ENCODE peak calls at places on chromosomes 6 and 20, in ten cellular contexts. One of them, this sample, is unnamed.

GRCh38 chr6:14601490-14601889 is 483.9 kb downstream of the CD83 start:
- DNase-seq in sigmoid colon: no peak
- DNase-seq in Panc1: no peak
- DNase-seq in GM23338: no peak
- DNase-seq in HepG2: peak
- DNase-seq in GM12878: no peak
- DNase-seq in HCT116: no peak
- DNase-seq in K562: no peak
- DNase-seq in esophagus muscularis mucosa: no peak
- DNase-seq in transverse colon: no peak
- DNase-seq in this sample: no peak

GRCh38 chr20:7361321-7361720 is 578.9 kb downstream of the HAO1 start:
- DNase-seq in HCT116: no peak
- DNase-seq in Panc1: no peak
- DNase-seq in sigmoid colon: no peak
- DNase-seq in K562: no peak
- DNase-seq in HepG2: no peak
- DNase-seq in GM12878: no peak
- DNase-seq in transverse colon: no peak
- DNase-seq in esophagus muscularis mucosa: no peak
- DNase-seq in GM23338: no peak
- DNase-seq in this sample: no peak

GRCh38 chr6:23111984-23112383 is 542.6 kb downstream of the HDGFL1 start:
- DNase-seq in transverse colon: no peak
- DNase-seq in HCT116: no peak
- DNase-seq in GM12878: no peak
- DNase-seq in GM23338: no peak
- DNase-seq in HepG2: no peak
- DNase-seq in sigmoid colon: no peak
- DNase-seq in esophagus muscularis mucosa: no peak
- DNase-seq in K562: no peak
- DNase-seq in Panc1: no peak
- DNase-seq in this sample: no peak

GRCh38 chr20:19784511-19785172 is 26.6 kb downstream of the RIN2 start:
- DNase-seq in HepG2: peak
- DNase-seq in GM12878: peak
- DNase-seq in GM23338: peak
- DNase-seq in Panc1: peak
- DNase-seq in esophagus muscularis mucosa: no peak
- DNase-seq in K562: peak
- DNase-seq in HCT116: peak
- DNase-seq in sigmoid colon: peak
- DNase-seq in transverse colon: peak
- DNase-seq in this sample: peak

GRCh38 chr6:41370488-41371111 is 35.2 kb downstream of the NCR2 start:
- DNase-seq in K562: no peak
- DNase-seq in Panc1: no peak
- DNase-seq in esophagus muscularis mucosa: peak
- DNase-seq in GM23338: peak
- DNase-seq in sigmoid colon: no peak
- DNase-seq in HepG2: no peak
- DNase-seq in transverse colon: no peak
- DNase-seq in GM12878: no peak
- DNase-seq in HCT116: no peak
- DNase-seq in this sample: no peak

GRCh38 chr20:19757487-19757972 is 528 bp upstream of the RIN2 start:
- DNase-seq in K562: no peak
- DNase-seq in transverse colon: peak
- DNase-seq in GM12878: no peak
- DNase-seq in esophagus muscularis mucosa: peak
- DNase-seq in sigmoid colon: peak
- DNase-seq in GM23338: peak
- DNase-seq in HCT116: no peak
- DNase-seq in HepG2: peak
- DNase-seq in Panc1: no peak
- DNase-seq in this sample: peak

GRCh38 chr6:38554700-38555413 is 84.9 kb downstream of the BTBD9 start:
- DNase-seq in transverse colon: no peak
- DNase-seq in Panc1: no peak
- DNase-seq in HepG2: no peak
- DNase-seq in K562: no peak
- DNase-seq in GM23338: peak
- DNase-seq in HCT116: no peak
- DNase-seq in esophagus muscularis mucosa: no peak
- DNase-seq in sigmoid colon: no peak
- DNase-seq in GM12878: no peak
- DNase-seq in this sample: no peak

GRCh38 chr20:47747663-47748031 is 37.6 kb downstream of the SULF2 start:
- DNase-seq in sigmoid colon: no peak
- DNase-seq in Panc1: no peak
- DNase-seq in GM12878: no peak
- DNase-seq in GM23338: no peak
- DNase-seq in HepG2: no peak
- DNase-seq in HCT116: no peak
- DNase-seq in K562: no peak
- DNase-seq in transverse colon: no peak
- DNase-seq in esophagus muscularis mucosa: no peak
- DNase-seq in this sample: no peak

GRCh38 chr6:104814743-104815142 is 45.0 kb downstream of the HACE1 start:
- DNase-seq in GM12878: no peak
- DNase-seq in GM23338: no peak
- DNase-seq in esophagus muscularis mucosa: no peak
- DNase-seq in Panc1: no peak
- DNase-seq in K562: no peak
- DNase-seq in HCT116: no peak
- DNase-seq in sigmoid colon: no peak
- DNase-seq in transverse colon: no peak
- DNase-seq in HepG2: no peak
- DNase-seq in this sample: no peak

GRCh38 chr6:104813552-104813951 is 46.2 kb downstream of the HACE1 start:
- DNase-seq in HCT116: no peak
- DNase-seq in K562: no peak
- DNase-seq in Panc1: no peak
- DNase-seq in transverse colon: no peak
- DNase-seq in esophagus muscularis mucosa: no peak
- DNase-seq in sigmoid colon: no peak
- DNase-seq in HepG2: no peak
- DNase-seq in GM12878: no peak
- DNase-seq in GM23338: no peak
- DNase-seq in this sample: no peak

GRCh38 chr6:104809116-104809515 is 50.6 kb downstream of the HACE1 start:
- DNase-seq in esophagus muscularis mucosa: no peak
- DNase-seq in K562: no peak
- DNase-seq in Panc1: no peak
- DNase-seq in HepG2: no peak
- DNase-seq in sigmoid colon: no peak
- DNase-seq in GM23338: no peak
- DNase-seq in HCT116: no peak
- DNase-seq in GM12878: no peak
- DNase-seq in transverse colon: no peak
- DNase-seq in this sample: no peak
- H3K27ac ChIP-seq in esophagus muscularis mucosa: no peak
- H3K27ac ChIP-seq in K562: no peak
- H3K27ac ChIP-seq in Panc1: no peak
- H3K27ac ChIP-seq in HepG2: no peak
- H3K27ac ChIP-seq in sigmoid colon: no peak
- H3K27ac ChIP-seq in GM23338: no peak
- H3K27ac ChIP-seq in HCT116: no peak
- H3K27ac ChIP-seq in GM12878: no peak
- H3K27ac ChIP-seq in transverse colon: no peak
- H3K27ac ChIP-seq in this sample: no peak

GRCh38 chr6:139375239-139376053 is 998 bp upstream of the CITED2 start:
- DNase-seq in HepG2: peak
- DNase-seq in HCT116: peak
- DNase-seq in K562: peak
- DNase-seq in Panc1: peak
- DNase-seq in GM12878: peak
- DNase-seq in transverse colon: peak
- DNase-seq in sigmoid colon: peak
- DNase-seq in GM23338: peak
- DNase-seq in esophagus muscularis mucosa: peak
- DNase-seq in this sample: peak

GRCh38 chr6:139374357-139375238 is at the start of gene CITED2:
- DNase-seq in sigmoid colon: peak
- DNase-seq in GM12878: peak
- DNase-seq in GM23338: peak
- DNase-seq in K562: peak
- DNase-seq in HCT116: peak
- DNase-seq in HepG2: peak
- DNase-seq in Panc1: peak
- DNase-seq in transverse colon: peak
- DNase-seq in esophagus muscularis mucosa: peak
- DNase-seq in this sample: peak

GRCh38 chr6:139378226-139378625 is 3.8 kb upstream of the CITED2 start:
- DNase-seq in HepG2: no peak
- DNase-seq in transverse colon: no peak
- DNase-seq in GM23338: no peak
- DNase-seq in GM12878: no peak
- DNase-seq in K562: no peak
- DNase-seq in Panc1: no peak
- DNase-seq in esophagus muscularis mucosa: peak
- DNase-seq in sigmoid colon: no peak
- DNase-seq in HCT116: no peak
- DNase-seq in this sample: no peak

GRCh38 chr6:139376054-139376355 is 1.6 kb upstream of the CITED2 start:
- DNase-seq in sigmoid colon: peak
- DNase-seq in GM23338: no peak
- DNase-seq in K562: peak
- DNase-seq in esophagus muscularis mucosa: peak
- DNase-seq in Panc1: no peak
- DNase-seq in HCT116: no peak
- DNase-seq in GM12878: peak
- DNase-seq in transverse colon: no peak
- DNase-seq in HepG2: no peak
- DNase-seq in this sample: no peak

DNA sequence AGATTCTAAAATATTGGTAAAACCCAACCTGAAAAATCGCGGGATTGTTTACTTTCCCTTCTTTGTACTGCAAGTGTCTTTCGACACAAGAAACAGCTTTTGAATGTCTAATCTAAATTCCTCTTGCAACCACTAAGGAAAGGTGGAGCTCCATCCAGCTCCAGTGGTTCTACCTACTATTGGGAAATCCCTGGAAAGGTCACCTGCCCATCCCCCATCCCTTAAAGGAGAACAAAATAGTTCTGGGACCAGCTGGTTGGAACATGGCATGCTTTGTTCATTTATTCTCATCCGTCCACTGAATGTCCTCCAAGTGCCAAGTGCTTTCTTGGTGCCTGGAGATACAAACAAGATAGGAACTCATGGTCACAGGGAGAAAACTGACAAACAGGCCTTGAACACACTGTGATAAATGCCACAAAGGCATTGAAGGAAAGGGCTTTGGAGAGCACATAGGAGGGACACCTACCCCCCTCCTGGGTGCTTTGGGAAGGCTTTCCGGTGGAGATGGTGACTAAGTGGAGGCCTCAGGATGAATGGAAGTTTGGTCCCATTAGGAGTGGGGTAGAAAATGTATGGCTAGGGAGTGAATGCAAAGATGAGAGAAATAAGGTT is 2.3 kb upstream of the CITED2 start:
- DNase-seq in esophagus muscularis mucosa: peak
- DNase-seq in GM23338: peak
- DNase-seq in GM12878: no peak
- DNase-seq in HCT116: no peak
- DNase-seq in sigmoid colon: peak
- DNase-seq in transverse colon: peak
- DNase-seq in HepG2: peak
- DNase-seq in K562: peak
- DNase-seq in Panc1: no peak
- DNase-seq in this sample: peak
- TF ChIP-seq POLR2AphosphoS5 in esophagus muscularis mucosa: peak
- TF ChIP-seq POLR2AphosphoS5 in GM23338: no peak
- TF ChIP-seq POLR2AphosphoS5 in GM12878: no peak
- TF ChIP-seq POLR2AphosphoS5 in HCT116: peak
- TF ChIP-seq POLR2AphosphoS5 in sigmoid colon: no peak
- TF ChIP-seq POLR2AphosphoS5 in transverse colon: peak
- TF ChIP-seq POLR2AphosphoS5 in HepG2: no peak
- TF ChIP-seq POLR2AphosphoS5 in K562: no peak
- TF ChIP-seq POLR2AphosphoS5 in Panc1: no peak
- TF ChIP-seq POLR2AphosphoS5 in this sample: peak

GRCh38 chr6:169813969-169814368 is 62.5 kb downstream of the ERMARD start:
- DNase-seq in HCT116: no peak
- DNase-seq in Panc1: no peak
- DNase-seq in transverse colon: no peak
- DNase-seq in HepG2: no peak
- DNase-seq in sigmoid colon: no peak
- DNase-seq in esophagus muscularis mucosa: peak
- DNase-seq in GM12878: no peak
- DNase-seq in GM23338: no peak
- DNase-seq in K562: no peak
- DNase-seq in this sample: peak

GRCh38 chr6:169816054-169816453 is 64.6 kb downstream of the ERMARD start:
- DNase-seq in HepG2: no peak
- DNase-seq in HCT116: no peak
- DNase-seq in K562: no peak
- DNase-seq in GM12878: no peak
- DNase-seq in GM23338: no peak
- DNase-seq in Panc1: no peak
- DNase-seq in sigmoid colon: no peak
- DNase-seq in esophagus muscularis mucosa: no peak
- DNase-seq in transverse colon: no peak
- DNase-seq in this sample: no peak

GRCh38 chr6:169812257-169812644 is 60.8 kb downstream of the ERMARD start:
- DNase-seq in Panc1: no peak
- DNase-seq in GM12878: no peak
- DNase-seq in HCT116: no peak
- DNase-seq in esophagus muscularis mucosa: peak
- DNase-seq in sigmoid colon: no peak
- DNase-seq in K562: no peak
- DNase-seq in transverse colon: no peak
- DNase-seq in HepG2: no peak
- DNase-seq in GM23338: no peak
- DNase-seq in this sample: no peak

GRCh38 chr6:169820358-169820757 is 68.9 kb downstream of the ERMARD start:
- DNase-seq in transverse colon: no peak
- DNase-seq in GM23338: peak
- DNase-seq in sigmoid colon: no peak
- DNase-seq in HepG2: no peak
- DNase-seq in HCT116: no peak
- DNase-seq in GM12878: no peak
- DNase-seq in Panc1: no peak
- DNase-seq in esophagus muscularis mucosa: peak
- DNase-seq in K562: no peak
- DNase-seq in this sample: no peak

DNA sequence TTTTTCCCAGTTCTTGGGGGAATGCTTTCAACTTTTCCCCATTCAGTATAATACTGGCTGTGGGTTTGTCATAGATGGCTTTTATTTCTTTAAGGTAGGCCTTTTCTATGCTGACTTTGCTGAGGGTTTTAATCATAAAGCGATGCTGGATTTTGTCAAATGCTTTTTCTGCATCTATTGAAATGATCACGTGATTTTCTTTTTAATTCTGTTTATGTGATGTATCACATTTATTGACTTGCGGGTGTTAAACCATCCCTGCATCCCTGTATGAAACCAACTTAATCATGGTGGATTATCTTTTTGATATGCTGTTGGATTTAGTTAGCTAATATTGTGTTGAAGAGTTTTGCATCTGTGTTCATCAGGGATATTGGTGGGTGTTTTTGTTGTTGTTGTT is 65.6 kb downstream of the ERMARD start:
- DNase-seq in Panc1: no peak
- DNase-seq in sigmoid colon: no peak
- DNase-seq in esophagus muscularis mucosa: no peak
- DNase-seq in K562: no peak
- DNase-seq in HepG2: no peak
- DNase-seq in GM23338: no peak
- DNase-seq in HCT116: no peak
- DNase-seq in GM12878: no peak
- DNase-seq in transverse colon: no peak
- DNase-seq in this sample: no peak
- H3K27ac ChIP-seq in Panc1: no peak
- H3K27ac ChIP-seq in sigmoid colon: no peak
- H3K27ac ChIP-seq in esophagus muscularis mucosa: no peak
- H3K27ac ChIP-seq in K562: no peak
- H3K27ac ChIP-seq in HepG2: no peak
- H3K27ac ChIP-seq in GM23338: no peak
- H3K27ac ChIP-seq in HCT116: no peak
- H3K27ac ChIP-seq in GM12878: no peak
- H3K27ac ChIP-seq in transverse colon: no peak
- H3K27ac ChIP-seq in this sample: no peak

GRCh38 chr6:33776764-33777163 is 12.2 kb downstream of the LEMD2 start:
- DNase-seq in K562: no peak
- DNase-seq in esophagus muscularis mucosa: no peak
- DNase-seq in Panc1: no peak
- DNase-seq in transverse colon: no peak
- DNase-seq in GM23338: no peak
- DNase-seq in HepG2: no peak
- DNase-seq in GM12878: no peak
- DNase-seq in sigmoid colon: no peak
- DNase-seq in HCT116: no peak
- DNase-seq in this sample: no peak

GRCh38 chr6:33777716-33778474 is 11.0 kb downstream of the LEMD2 start:
- DNase-seq in HepG2: no peak
- DNase-seq in transverse colon: no peak
- DNase-seq in sigmoid colon: no peak
- DNase-seq in GM23338: no peak
- DNase-seq in esophagus muscularis mucosa: no peak
- DNase-seq in K562: no peak
- DNase-seq in GM12878: no peak
- DNase-seq in HCT116: no peak
- DNase-seq in Panc1: no peak
- DNase-seq in this sample: no peak

GRCh38 chr6:33779895-33780294 is 9.0 kb downstream of the LEMD2 start:
- DNase-seq in sigmoid colon: no peak
- DNase-seq in HCT116: no peak
- DNase-seq in GM23338: no peak
- DNase-seq in HepG2: no peak
- DNase-seq in K562: no peak
- DNase-seq in GM12878: no peak
- DNase-seq in Panc1: no peak
- DNase-seq in esophagus muscularis mucosa: no peak
- DNase-seq in transverse colon: no peak
- DNase-seq in this sample: no peak

GRCh38 chr6:33779305-33779704 is 9.6 kb downstream of the LEMD2 start:
- DNase-seq in HCT116: no peak
- DNase-seq in transverse colon: no peak
- DNase-seq in K562: peak
- DNase-seq in GM23338: peak
- DNase-seq in sigmoid colon: no peak
- DNase-seq in esophagus muscularis mucosa: no peak
- DNase-seq in GM12878: no peak
- DNase-seq in HepG2: no peak
- DNase-seq in Panc1: no peak
- DNase-seq in this sample: no peak

DNA sequence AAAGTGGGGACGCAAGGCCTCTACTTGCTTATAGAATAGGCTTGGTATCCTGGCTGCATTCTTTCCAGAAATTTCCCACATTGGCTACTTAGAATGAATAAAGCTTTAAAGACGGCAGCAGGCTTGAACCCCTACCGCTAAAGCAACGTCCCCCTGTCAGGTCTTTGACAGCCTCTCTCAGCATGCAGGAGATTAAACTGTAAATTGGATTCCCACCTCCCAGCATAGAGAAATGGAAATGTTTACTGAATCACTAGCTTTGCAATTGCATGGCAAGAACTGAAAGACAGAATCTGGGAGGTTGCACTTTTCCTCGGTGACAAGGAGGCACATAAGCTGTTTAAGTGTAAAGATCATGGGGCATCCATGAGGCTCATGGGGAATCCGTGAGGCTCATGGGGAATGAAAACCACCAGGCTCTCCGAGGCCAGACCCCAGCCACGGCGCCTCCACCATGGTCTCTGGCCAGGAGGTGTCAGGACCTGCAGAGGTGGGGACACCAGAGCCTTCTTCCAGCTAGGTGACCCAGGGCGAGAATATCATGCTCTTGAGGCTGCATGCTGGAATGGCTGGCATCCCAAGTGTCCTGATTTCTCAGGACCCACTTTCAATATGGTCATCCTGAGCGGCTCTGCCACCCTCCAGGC is 10.3 kb downstream of the LEMD2 start:
- DNase-seq in sigmoid colon: no peak
- DNase-seq in K562: no peak
- DNase-seq in GM23338: no peak
- DNase-seq in transverse colon: no peak
- DNase-seq in HCT116: no peak
- DNase-seq in esophagus muscularis mucosa: no peak
- DNase-seq in HepG2: no peak
- DNase-seq in GM12878: no peak
- DNase-seq in Panc1: no peak
- DNase-seq in this sample: no peak
- TF ChIP-seq POLR2AphosphoS5 in sigmoid colon: no peak
- TF ChIP-seq POLR2AphosphoS5 in K562: no peak
- TF ChIP-seq POLR2AphosphoS5 in GM23338: no peak
- TF ChIP-seq POLR2AphosphoS5 in transverse colon: no peak
- TF ChIP-seq POLR2AphosphoS5 in HCT116: no peak
- TF ChIP-seq POLR2AphosphoS5 in esophagus muscularis mucosa: no peak
- TF ChIP-seq POLR2AphosphoS5 in HepG2: no peak
- TF ChIP-seq POLR2AphosphoS5 in GM12878: no peak
- TF ChIP-seq POLR2AphosphoS5 in Panc1: no peak
- TF ChIP-seq POLR2AphosphoS5 in this sample: no peak